ENCODE peak calls at places on chromosomes 12 and 14, in eight cellular contexts. V, B, C, P, F, J, S and Y are unnamed samples.

GRCh38 chr12:52798671-52799497 is 3.0 kb upstream of the KRT3 start:
- DNase-seq in C (peak; percentile 85), V (no peak), B (no peak), J (peak; percentile 57), F (no peak), S (no peak), P (no peak), Y (no peak)

GRCh38 chr14:64289571-64289970 is 4.6 kb downstream of the ESR2 start:
- DNase-seq in B (no peak), P (no peak), F (no peak), J (no peak), C (no peak), S (no peak), V (no peak), Y (no peak)

GRCh38 chr12:89824822-89825221 is 116.2 kb upstream of the ATP2B1 start:
- DNase-seq in C (no peak), S (no peak), V (no peak), F (no peak), J (no peak), P (no peak), B (no peak), Y (no peak)

GRCh38 chr12:119178544-119179334 is at the start of gene HSPB8:
- DNase-seq in C (peak; percentile 25), V (peak; percentile 34), J (peak; percentile 95), B (peak; percentile 68), S (peak; percentile 38), P (peak; percentile 63), F (peak; percentile 71), Y (peak; percentile 76)

GRCh38 chr12:81598205-81598604 is 160.9 kb downstream of the PPFIA2 start:
- DNase-seq in P (no peak), B (no peak), F (no peak), C (no peak), J (no peak), V (no peak), S (no peak), Y (no peak)

GRCh38 chr14:77313374-77313773 is 7.3 kb downstream of the POMT2 start:
- DNase-seq in J (no peak), C (no peak), S (no peak), F (no peak), B (no peak), P (no peak), V (no peak), Y (no peak)

GRCh38 chr14:75222208-75222701 is 45.8 kb upstream of the TMED10 start:
- DNase-seq in J (peak; percentile 83), B (no peak), P (no peak), S (no peak), C (peak; percentile 96), V (no peak), F (no peak), Y (no peak)

GRCh38 chr12:113278141-113278540 is 56.8 kb downstream of the SLC8B1 start:
- DNase-seq in P (no peak), F (no peak), B (no peak), C (no peak), J (no peak), V (no peak), S (no peak), Y (no peak)

GRCh38 chr12:101653503-101653902 is 43.9 kb upstream of the CHPT1 start:
- DNase-seq in B (no peak), C (no peak), V (no peak), F (no peak), J (no peak), P (no peak), S (no peak), Y (no peak)

GRCh38 chr14:54048311-54048710 is 91.7 kb upstream of the BMP4 start:
- DNase-seq in V (no peak), J (no peak), B (no peak), C (no peak), S (no peak), F (no peak), P (no peak), Y (no peak)

GRCh38 chr12:56530390-56531055 is 8.9 kb downstream of the RBMS2 start:
- DNase-seq in J (no peak), P (no peak), C (no peak), S (no peak), B (no peak), F (no peak), V (no peak), Y (no peak)

GRCh38 chr14:99418217-99418616 is 62.4 kb downstream of the SETD3 start:
- DNase-seq in V (no peak), S (no peak), B (no peak), J (no peak), P (no peak), C (no peak), F (no peak), Y (no peak)

GRCh38 chr14:79809849-79810612 is 401.3 kb downstream of the DIO2 start:
- DNase-seq in F (no peak), B (no peak), J (no peak), C (no peak), V (no peak), P (no peak), S (no peak), Y (no peak)

GRCh38 chr12:50934371-50934851 is 17.9 kb upstream of the HIGD1C start:
- DNase-seq in P (no peak), J (no peak), C (no peak), F (no peak), V (no peak), S (no peak), B (no peak), Y (no peak)

GRCh38 chr12:95323204-95323603 is 105.6 kb downstream of the VEZT start:
- DNase-seq in S (no peak), V (no peak), J (no peak), P (no peak), C (no peak), B (no peak), F (no peak), Y (no peak)

GRCh38 chr12:5648692-5649338 is 216.9 kb downstream of the NTF3 start:
- DNase-seq in C (peak; percentile 12), S (peak; percentile 27), P (no peak), F (peak; percentile 48), J (peak; percentile 9), V (no peak), B (peak; percentile 43), Y (no peak)
- TF ChIP-seq CTCF in C (no peak), S (peak; percentile 65), P (peak; percentile 39), F (peak; percentile 34), J (peak; percentile 73), V (no peak), B (peak; percentile 87), Y (peak; percentile 64)

DNA sequence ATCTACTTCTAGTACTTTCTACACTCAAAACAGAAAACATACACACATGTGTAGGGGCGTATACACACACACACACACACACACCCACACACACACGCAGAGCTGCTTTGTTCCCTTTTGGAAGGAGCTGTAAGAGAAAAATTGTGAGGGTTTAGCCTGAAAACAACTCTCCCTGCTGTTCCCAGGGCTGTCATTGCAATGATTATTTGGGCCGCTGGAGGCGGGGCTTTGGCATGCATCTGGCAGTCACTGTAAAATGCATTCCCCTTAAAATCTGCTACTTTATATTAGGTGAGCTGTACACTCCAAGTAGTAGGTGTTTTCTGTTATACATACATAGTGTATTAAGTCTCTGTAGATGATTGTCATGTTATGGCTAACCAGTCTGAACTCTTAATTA is 29.1 kb upstream of the SLC38A2 start:
- DNase-seq in S (no peak), F (no peak), J (no peak), P (peak; percentile 19), C (no peak), B (no peak), V (no peak), Y (no peak)
- TF ChIP-seq CTCF in S (no peak), F (no peak), J (peak; percentile 15), P (peak; percentile 26), C (peak; percentile 18), B (no peak), V (no peak), Y (no peak)

GRCh38 chr12:70366581-70367267 is 634 bp downstream of the KCNMB4 start:
- DNase-seq in C (peak; percentile 14), J (no peak), F (peak; percentile 55), V (peak; percentile 35), B (peak; percentile 34), S (peak; percentile 49), P (no peak), Y (no peak)
- TF ChIP-seq CTCF in C (no peak), J (no peak), F (no peak), V (peak; percentile 7), B (peak; percentile 8), S (no peak), P (no peak), Y (no peak)

GRCh38 chr12:109537136-109537535 is 36.2 kb downstream of the MMAB start:
- DNase-seq in P (no peak), V (no peak), F (no peak), C (no peak), S (no peak), B (no peak), J (no peak), Y (peak; percentile 11)
- TF ChIP-seq CTCF in P (no peak), V (no peak), F (no peak), C (no peak), S (no peak), B (no peak), J (no peak), Y (no peak)

GRCh38 chr12:85468356-85469157 is 188.5 kb downstream of the ALX1 start:
- DNase-seq in S (peak; percentile 60), F (peak; percentile 39), C (peak; percentile 62), V (no peak), B (no peak), J (peak; percentile 45), P (no peak), Y (no peak)
- TF ChIP-seq CTCF in S (peak; percentile 76), F (peak; percentile 34), C (peak; percentile 84), V (peak; percentile 70), B (peak; percentile 90), J (peak; percentile 85), P (peak; percentile 71), Y (peak; percentile 80)

GRCh38 chr12:123712780-123713319 is 697 bp downstream of the ATP6V0A2 start:
- DNase-seq in V (no peak), C (no peak), J (no peak), P (no peak), F (no peak), B (no peak), S (no peak), Y (no peak)
- TF ChIP-seq CTCF in V (no peak), C (no peak), J (no peak), P (no peak), F (no peak), B (no peak), S (no peak), Y (no peak)